ENCODE peak calls at places on chromosomes 6 and 20, in ten cellular contexts. J, E, N, Q, M, K, I, O, V and T are unnamed samples.

GRCh38 chr6:18601515-18602035 is 214.4 kb downstream of the RNF144B start:
- DNase-seq in V (no peak), N (no peak), J (no peak), Q (no peak), M (no peak), K (no peak), I (no peak), E (no peak), O (no peak), T (no peak)

GRCh38 chr20:38460040-38460623 is 12.5 kb upstream of the RALGAPB start:
- DNase-seq in K (peak; percentile 49), N (peak; percentile 91), V (no peak), J (no peak), Q (peak; percentile 52), O (no peak), E (peak; percentile 62), I (peak; percentile 66), M (no peak), T (peak; percentile 59)

GRCh38 chr6:20319520-20320357 is 81.9 kb upstream of the E2F3 start:
- DNase-seq in Q (peak; percentile 30), V (peak; percentile 32), O (peak; percentile 18), I (no peak), M (no peak), N (no peak), J (no peak), E (peak; percentile 57), K (no peak), T (peak; percentile 50)

GRCh38 chr6:79070206-79070825 is 7.7 kb downstream of the PHIP start:
- DNase-seq in J (no peak), O (no peak), Q (no peak), E (no peak), K (no peak), V (no peak), N (no peak), M (no peak), I (no peak), T (no peak)

GRCh38 chr6:130313206-130313605 is 52.6 kb upstream of the TMEM200A start:
- DNase-seq in I (no peak), E (no peak), Q (no peak), O (no peak), J (no peak), M (no peak), N (no peak), K (no peak), V (no peak), T (no peak)

GRCh38 chr6:124010574-124010973 is 206.9 kb downstream of the NKAIN2 start:
- DNase-seq in V (no peak), M (no peak), O (no peak), E (no peak), N (no peak), J (no peak), K (no peak), I (no peak), Q (no peak), T (no peak)

GRCh38 chr6:71967436-71967835 is 81.1 kb downstream of the RIMS1 start:
- DNase-seq in K (no peak), V (no peak), M (no peak), O (no peak), J (no peak), Q (no peak), E (no peak), I (no peak), N (no peak), T (no peak)

GRCh38 chr6:10800810-10801209 is 37.5 kb downstream of the MAK start:
- DNase-seq in O (no peak), V (no peak), K (no peak), N (peak; percentile 74), M (no peak), I (peak; percentile 47), Q (no peak), E (no peak), J (no peak), T (no peak)

GRCh38 chr20:58109126-58109880 is 119.2 kb downstream of the ANKRD60 start:
- DNase-seq in O (no peak), E (no peak), K (no peak), N (peak; percentile 96), Q (peak; percentile 24), V (no peak), J (no peak), I (no peak), M (no peak), T (no peak)

GRCh38 chr20:23157741-23158140 is 71.6 kb upstream of the CD93 start:
- DNase-seq in E (no peak), Q (no peak), J (no peak), N (no peak), I (no peak), M (no peak), O (no peak), V (no peak), K (no peak), T (no peak)

GRCh38 chr6:113651920-113652319 is 205.2 kb upstream of the MARCKS start:
- DNase-seq in N (no peak), Q (no peak), J (no peak), M (no peak), V (no peak), K (no peak), O (no peak), E (no peak), I (no peak), T (no peak)

GRCh38 chr6:149445573-149445972 is 39.2 kb downstream of the ZC3H12D start:
- DNase-seq in O (no peak), Q (no peak), I (no peak), E (no peak), M (no peak), N (no peak), V (no peak), J (no peak), K (no peak), T (no peak)

GRCh38 chr6:53847796-53848314 is 53.0 kb downstream of the LRRC1 start:
- DNase-seq in V (no peak), N (no peak), Q (no peak), O (no peak), K (no peak), J (no peak), M (no peak), I (no peak), E (no peak), T (no peak)

GRCh38 chr6:11021714-11022113 is 22.4 kb downstream of the ELOVL2 start:
- DNase-seq in E (no peak), I (no peak), Q (no peak), K (no peak), M (no peak), O (no peak), V (no peak), N (no peak), J (no peak), T (no peak)

GRCh38 chr20:24651171-24651972 is 181.9 kb downstream of the SYNDIG1 start:
- DNase-seq in Q (no peak), K (no peak), O (no peak), V (no peak), N (peak; percentile 88), M (no peak), E (no peak), J (no peak), I (peak; percentile 61), T (no peak)

GRCh38 chr20:3778976-3779375 is 2.3 kb downstream of the SPEF1 start:
- DNase-seq in K (no peak), Q (no peak), E (no peak), J (no peak), M (no peak), V (no peak), O (no peak), I (no peak), N (no peak), T (no peak)

GRCh38 chr20:63737940-63738686 is 1.5 kb upstream of the SLC2A4RG start:
- DNase-seq in J (peak; percentile 35), Q (no peak), E (no peak), I (no peak), K (no peak), V (no peak), N (no peak), M (no peak), O (no peak), T (peak; percentile 78)
- H3K4me1 ChIP-seq in J (peaks cover 30% of the 10 kb centered on the region), Q (peaks cover 17% of the 10 kb centered on the region), E (peaks cover 42% of the 10 kb centered on the region), I (peaks cover 17% of the 10 kb centered on the region), K (peaks cover 3% of the 10 kb centered on the region), V (peaks cover 31% of the 10 kb centered on the region), N (peaks cover 12% of the 10 kb centered on the region), M (peaks cover 20% of the 10 kb centered on the region), O (peaks cover 46% of the 10 kb centered on the region), T (peaks cover 43% of the 10 kb centered on the region)

DNA sequence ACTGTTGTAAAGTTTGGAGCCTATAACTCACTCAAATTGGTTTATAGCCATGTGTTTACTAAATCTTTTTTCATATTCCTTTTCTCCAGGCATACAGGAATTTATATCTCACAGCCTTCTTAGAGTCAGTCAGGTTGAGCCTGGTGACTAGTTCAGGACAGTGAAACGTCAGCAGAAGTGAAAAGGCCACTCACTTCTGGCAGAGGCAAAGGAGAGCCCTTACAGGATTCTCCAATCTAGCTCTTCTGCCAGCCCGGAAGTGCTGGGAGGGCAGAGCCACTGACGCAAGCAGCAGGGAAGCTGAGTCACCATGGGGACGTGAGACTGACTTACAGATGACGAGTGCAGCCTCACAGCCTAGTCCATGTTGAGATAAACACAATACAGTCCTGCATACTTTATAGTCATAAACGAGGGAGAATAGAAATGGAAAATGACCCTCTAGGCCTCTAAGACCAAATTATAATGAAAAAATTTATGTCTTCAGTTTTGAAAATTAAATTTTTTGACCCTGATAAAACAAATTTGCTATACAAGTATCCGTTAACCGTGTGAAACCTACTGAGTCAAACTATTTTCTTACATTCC is 1.3 kb downstream of the PXT1 start:
- DNase-seq in E (peak; percentile 99), I (peak; percentile 96), M (peak; percentile 61), O (peak; percentile 37), J (peak; percentile 96), Q (peak; percentile 93), V (peak; percentile 87), N (peak; percentile 97), K (peak; percentile 91), T (peak; percentile 94)
- H3K4me3 ChIP-seq in E (no peak overlapping the region), I (no peak overlapping the region), M (no peak overlapping the region), O (peak overlapping the region; percentile 89), J (no peak overlapping the region), Q (no peak overlapping the region), V (peak overlapping the region; percentile 76), N (no peak overlapping the region), K (no peak overlapping the region), T (no peak overlapping the region)

GRCh38 chr6:102118034-102118433 is 724.5 kb downstream of the GRIK2 start:
- DNase-seq in Q (no peak), J (no peak), V (no peak), I (no peak), K (no peak), M (no peak), N (no peak), E (no peak), O (no peak), T (no peak)

GRCh38 chr6:102115911-102116310 is 722.4 kb downstream of the GRIK2 start:
- DNase-seq in M (no peak), Q (no peak), J (no peak), V (no peak), K (no peak), I (no peak), E (no peak), O (no peak), N (peak; percentile 5), T (no peak)

GRCh38 chr6:102114402-102114801 is 720.9 kb downstream of the GRIK2 start:
- DNase-seq in Q (no peak), J (no peak), K (peak; percentile 37), V (no peak), O (no peak), E (no peak), M (no peak), I (no peak), N (peak; percentile 27), T (no peak)
- TF ChIP-seq CTCF in Q (no peak), J (no peak), K (peak; percentile 79), V (no peak), O (no peak), E (no peak), M (peak; percentile 55), I (no peak), N (peak; percentile 53), T (no peak)

GRCh38 chr20:2108498-2108897 is 6.9 kb downstream of the STK35 start:
- DNase-seq in M (no peak), O (no peak), N (no peak), E (no peak), V (no peak), K (no peak), J (no peak), Q (no peak), I (no peak), T (no peak)
- H3K4me1 ChIP-seq in M (peaks cover 8% of the 10 kb centered on the region), O (peaks cover 57% of the 10 kb centered on the region), N (peaks cover 39% of the 10 kb centered on the region), E (peaks cover 92% of the 10 kb centered on the region), V (peaks cover 90% of the 10 kb centered on the region), K (no peaks in the 10 kb centered on the region), J (peaks cover 36% of the 10 kb centered on the region), Q (peaks cover 20% of the 10 kb centered on the region), I (peaks cover 40% of the 10 kb centered on the region), T (peaks cover 36% of the 10 kb centered on the region)